ENCODE peak calls at places on chromosomes 3 and 15, in five cellular contexts. One of them, this sample, is unnamed.

GRCh38 chr3:11465744-11466611 is 177.7 kb downstream of the VGLL4 start:
- DNase-seq in NCI-H2227 treated with DMSO at 0.1 percent for 48 hours: no peak
- DNase-seq in HAP-1: peak; percentile 37
- DNase-seq in stimulated activated CD4-positive, alpha-beta T cell treated with anti-CD3 and anti-CD28 coated beads, Interleukin-4, amount 100 ng/mL, for 48 hours: no peak
- DNase-seq in RPMI7951: peak; percentile 80
- DNase-seq in this sample: no peak

GRCh38 chr3:9059489-9060400 is 96.5 kb upstream of the RAD18 start:
- DNase-seq in stimulated activated CD4-positive, alpha-beta T cell treated with anti-CD3 and anti-CD28 coated beads, Interleukin-4, amount 100 ng/mL, for 48 hours: no peak
- DNase-seq in RPMI7951: no peak
- DNase-seq in NCI-H2227 treated with DMSO at 0.1 percent for 48 hours: no peak
- DNase-seq in HAP-1: no peak
- DNase-seq in this sample: no peak

GRCh38 chr15:34031987-34032760 is 6.8 kb downstream of the AVEN start:
- DNase-seq in RPMI7951: no peak
- DNase-seq in HAP-1: no peak
- DNase-seq in NCI-H2227 treated with DMSO at 0.1 percent for 48 hours: no peak
- DNase-seq in stimulated activated CD4-positive, alpha-beta T cell treated with anti-CD3 and anti-CD28 coated beads, Interleukin-4, amount 100 ng/mL, for 48 hours: no peak
- DNase-seq in this sample: no peak

GRCh38 chr3:95028688-95029087 is 965.8 kb downstream of the NSUN3 start:
- DNase-seq in stimulated activated CD4-positive, alpha-beta T cell treated with anti-CD3 and anti-CD28 coated beads, Interleukin-4, amount 100 ng/mL, for 48 hours: no peak
- DNase-seq in HAP-1: peak; percentile 76
- DNase-seq in NCI-H2227 treated with DMSO at 0.1 percent for 48 hours: no peak
- DNase-seq in RPMI7951: no peak
- DNase-seq in this sample: no peak

GRCh38 chr3:155243512-155243921 is 50.0 kb downstream of the STRIT1 start:
- DNase-seq in HAP-1: no peak
- DNase-seq in NCI-H2227 treated with DMSO at 0.1 percent for 48 hours: no peak
- DNase-seq in RPMI7951: peak; percentile 30
- DNase-seq in stimulated activated CD4-positive, alpha-beta T cell treated with anti-CD3 and anti-CD28 coated beads, Interleukin-4, amount 100 ng/mL, for 48 hours: no peak
- DNase-seq in this sample: no peak

GRCh38 chr3:15929944-15930571 is 132.3 kb upstream of the ANKRD28 start:
- DNase-seq in NCI-H2227 treated with DMSO at 0.1 percent for 48 hours: no peak
- DNase-seq in RPMI7951: no peak
- DNase-seq in stimulated activated CD4-positive, alpha-beta T cell treated with anti-CD3 and anti-CD28 coated beads, Interleukin-4, amount 100 ng/mL, for 48 hours: no peak
- DNase-seq in HAP-1: no peak
- DNase-seq in this sample: no peak

GRCh38 chr15:73988075-73988969 is 3.8 kb downstream of the STOML1 start:
- DNase-seq in RPMI7951: peak; percentile 73
- DNase-seq in stimulated activated CD4-positive, alpha-beta T cell treated with anti-CD3 and anti-CD28 coated beads, Interleukin-4, amount 100 ng/mL, for 48 hours: no peak
- DNase-seq in NCI-H2227 treated with DMSO at 0.1 percent for 48 hours: no peak
- DNase-seq in HAP-1: no peak
- DNase-seq in this sample: no peak

GRCh38 chr15:68428431-68428940 is 3.5 kb downstream of the ITGA11 start:
- DNase-seq in HAP-1: no peak
- DNase-seq in RPMI7951: no peak
- DNase-seq in stimulated activated CD4-positive, alpha-beta T cell treated with anti-CD3 and anti-CD28 coated beads, Interleukin-4, amount 100 ng/mL, for 48 hours: no peak
- DNase-seq in NCI-H2227 treated with DMSO at 0.1 percent for 48 hours: no peak
- DNase-seq in this sample: no peak

GRCh38 chr3:134374791-134375541 is 719 bp upstream of the AMOTL2 start:
- DNase-seq in NCI-H2227 treated with DMSO at 0.1 percent for 48 hours: no peak
- DNase-seq in RPMI7951: peak; percentile 56
- DNase-seq in stimulated activated CD4-positive, alpha-beta T cell treated with anti-CD3 and anti-CD28 coated beads, Interleukin-4, amount 100 ng/mL, for 48 hours: no peak
- DNase-seq in HAP-1: peak; percentile 42
- DNase-seq in this sample: no peak

GRCh38 chr3:158106773-158107461 is 697 bp upstream of the SHOX2 start:
- DNase-seq in stimulated activated CD4-positive, alpha-beta T cell treated with anti-CD3 and anti-CD28 coated beads, Interleukin-4, amount 100 ng/mL, for 48 hours: no peak
- DNase-seq in RPMI7951: peak; percentile 34
- DNase-seq in NCI-H2227 treated with DMSO at 0.1 percent for 48 hours: no peak
- DNase-seq in HAP-1: peak; percentile 57
- DNase-seq in this sample: no peak

GRCh38 chr3:117355566-117355965 is 646.0 kb downstream of the TUSC7 start:
- DNase-seq in NCI-H2227 treated with DMSO at 0.1 percent for 48 hours: peak; percentile 48
- DNase-seq in stimulated activated CD4-positive, alpha-beta T cell treated with anti-CD3 and anti-CD28 coated beads, Interleukin-4, amount 100 ng/mL, for 48 hours: no peak
- DNase-seq in HAP-1: peak; percentile 56
- DNase-seq in RPMI7951: no peak
- DNase-seq in this sample: no peak

GRCh38 chr3:33980252-33980651 is 181.8 kb downstream of the PDCD6IP start:
- DNase-seq in NCI-H2227 treated with DMSO at 0.1 percent for 48 hours: no peak
- DNase-seq in HAP-1: no peak
- DNase-seq in stimulated activated CD4-positive, alpha-beta T cell treated with anti-CD3 and anti-CD28 coated beads, Interleukin-4, amount 100 ng/mL, for 48 hours: no peak
- DNase-seq in RPMI7951: peak; percentile 73
- DNase-seq in this sample: no peak

GRCh38 chr15:57485869-57486268 is 105.8 kb upstream of the MYZAP start:
- DNase-seq in NCI-H2227 treated with DMSO at 0.1 percent for 48 hours: no peak
- DNase-seq in RPMI7951: peak; percentile 93
- DNase-seq in stimulated activated CD4-positive, alpha-beta T cell treated with anti-CD3 and anti-CD28 coated beads, Interleukin-4, amount 100 ng/mL, for 48 hours: no peak
- DNase-seq in HAP-1: no peak
- DNase-seq in this sample: no peak

GRCh38 chr15:85788796-85789495 is 5.8 kb downstream of the KLHL25 start:
- DNase-seq in stimulated activated CD4-positive, alpha-beta T cell treated with anti-CD3 and anti-CD28 coated beads, Interleukin-4, amount 100 ng/mL, for 48 hours: no peak
- DNase-seq in NCI-H2227 treated with DMSO at 0.1 percent for 48 hours: no peak
- DNase-seq in HAP-1: no peak
- DNase-seq in RPMI7951: no peak
- DNase-seq in this sample: no peak

GRCh38 chr3:106305127-106305526 is 436.3 kb upstream of the CBLB start:
- DNase-seq in stimulated activated CD4-positive, alpha-beta T cell treated with anti-CD3 and anti-CD28 coated beads, Interleukin-4, amount 100 ng/mL, for 48 hours: no peak
- DNase-seq in HAP-1: no peak
- DNase-seq in NCI-H2227 treated with DMSO at 0.1 percent for 48 hours: no peak
- DNase-seq in RPMI7951: no peak
- DNase-seq in this sample: no peak

GRCh38 chr15:49101536-49101935 is 53.9 kb downstream of the COPS2 start:
- DNase-seq in NCI-H2227 treated with DMSO at 0.1 percent for 48 hours: no peak
- DNase-seq in stimulated activated CD4-positive, alpha-beta T cell treated with anti-CD3 and anti-CD28 coated beads, Interleukin-4, amount 100 ng/mL, for 48 hours: no peak
- DNase-seq in RPMI7951: peak; percentile 19
- DNase-seq in HAP-1: no peak
- DNase-seq in this sample: no peak

GRCh38 chr3:182769673-182770072 is 23.6 kb upstream of the ATP11B start:
- DNase-seq in NCI-H2227 treated with DMSO at 0.1 percent for 48 hours: no peak
- DNase-seq in stimulated activated CD4-positive, alpha-beta T cell treated with anti-CD3 and anti-CD28 coated beads, Interleukin-4, amount 100 ng/mL, for 48 hours: no peak
- DNase-seq in RPMI7951: no peak
- DNase-seq in HAP-1: no peak
- DNase-seq in this sample: no peak